ENCODE peak calls at places on chromosomes 6 and 20, in seven cellular contexts. N is HCT116, T is HepG2, E is K562, P is H1, M is GM12878, D is SK-N-SH. Q is an unnamed sample.

GRCh38 chr6:17505767-17506280 is 94.3 kb upstream of the FAM8A1 start:
- DNase-seq in P (peak; percentile 3), E (no peak), T (no peak), M (no peak), N (no peak), D (no peak), Q (no peak)

GRCh38 chr6:70706491-70707123 is 38.9 kb downstream of the SMAP1 start:
- DNase-seq in E (peak; percentile 10), M (no peak), P (no peak), T (peak; percentile 20), D (peak; percentile 12), N (peak; percentile 26), Q (no peak)

GRCh38 chr20:58077282-58077681 is 151.2 kb downstream of the ANKRD60 start:
- DNase-seq in P (peak; percentile 17), N (no peak), D (no peak), M (no peak), T (no peak), E (peak; percentile 12), Q (no peak)

GRCh38 chr6:28203201-28203600 is 21.9 kb upstream of the ZSCAN9 start:
- DNase-seq in E (no peak), N (no peak), T (no peak), M (no peak), D (no peak), P (peak; percentile 63), Q (no peak)

GRCh38 chr6:88815491-88815890 is 147.9 kb downstream of the RNGTT start:
- DNase-seq in M (no peak), T (no peak), P (no peak), D (no peak), N (no peak), E (no peak), Q (no peak)

GRCh38 chr6:14375940-14376339 is 258.4 kb downstream of the CD83 start:
- DNase-seq in N (no peak), M (no peak), P (no peak), T (no peak), E (no peak), D (no peak), Q (no peak)

GRCh38 chr6:156864557-156864956 is 87.4 kb downstream of the ARID1B start:
- DNase-seq in N (no peak), D (no peak), P (no peak), M (no peak), E (no peak), T (no peak), Q (no peak)

GRCh38 chr20:1478566-1478965 is 11.9 kb upstream of the NSFL1C start:
- DNase-seq in T (no peak), E (no peak), N (peak; percentile 42), P (no peak), D (no peak), M (no peak), Q (no peak)

GRCh38 chr6:44127186-44128019 is at the start of the genes MRPL14 and TMEM63B:
- DNase-seq in N (peak; percentile 65), E (peak; percentile 99), M (peak; percentile 52), T (peak; percentile 76), P (peak; percentile 88), D (peak; percentile 100), Q (peak; percentile 92)

GRCh38 chr6:148986608-148987007 is 239.8 kb downstream of the UST start:
- DNase-seq in M (no peak), T (no peak), E (no peak), N (no peak), P (no peak), D (no peak), Q (no peak)

GRCh38 chr6:144725731-144726522 is 440.8 kb downstream of the UTRN start:
- DNase-seq in M (no peak), P (no peak), T (no peak), D (peak; percentile 3), E (no peak), N (no peak), Q (peak; percentile 28)

GRCh38 chr6:33192105-33192646 is at the start of gene COL11A2:
- DNase-seq in D (peak; percentile 73), P (peak; percentile 74), M (no peak), N (no peak), E (peak; percentile 71), T (no peak), Q (no peak)

GRCh38 chr20:15047561-15047960 is 710.1 kb upstream of the FLRT3 start:
- DNase-seq in D (no peak), P (no peak), M (no peak), T (no peak), E (no peak), N (no peak), Q (no peak)

GRCh38 chr6:71979911-71980310 is 93.6 kb downstream of the RIMS1 start:
- DNase-seq in D (no peak), T (no peak), E (no peak), M (no peak), N (no peak), P (no peak), Q (no peak)

GRCh38 chr6:110412258-110412839 is 3.0 kb downstream of the DDO start:
- DNase-seq in E (no peak), M (no peak), P (no peak), T (no peak), D (no peak), N (no peak), Q (no peak)

GRCh38 chr20:38226553-38226952 is 34.0 kb downstream of the KIAA1755 start:
- DNase-seq in N (no peak), P (no peak), D (no peak), T (no peak), E (no peak), M (no peak), Q (peak; percentile 77)

DNA sequence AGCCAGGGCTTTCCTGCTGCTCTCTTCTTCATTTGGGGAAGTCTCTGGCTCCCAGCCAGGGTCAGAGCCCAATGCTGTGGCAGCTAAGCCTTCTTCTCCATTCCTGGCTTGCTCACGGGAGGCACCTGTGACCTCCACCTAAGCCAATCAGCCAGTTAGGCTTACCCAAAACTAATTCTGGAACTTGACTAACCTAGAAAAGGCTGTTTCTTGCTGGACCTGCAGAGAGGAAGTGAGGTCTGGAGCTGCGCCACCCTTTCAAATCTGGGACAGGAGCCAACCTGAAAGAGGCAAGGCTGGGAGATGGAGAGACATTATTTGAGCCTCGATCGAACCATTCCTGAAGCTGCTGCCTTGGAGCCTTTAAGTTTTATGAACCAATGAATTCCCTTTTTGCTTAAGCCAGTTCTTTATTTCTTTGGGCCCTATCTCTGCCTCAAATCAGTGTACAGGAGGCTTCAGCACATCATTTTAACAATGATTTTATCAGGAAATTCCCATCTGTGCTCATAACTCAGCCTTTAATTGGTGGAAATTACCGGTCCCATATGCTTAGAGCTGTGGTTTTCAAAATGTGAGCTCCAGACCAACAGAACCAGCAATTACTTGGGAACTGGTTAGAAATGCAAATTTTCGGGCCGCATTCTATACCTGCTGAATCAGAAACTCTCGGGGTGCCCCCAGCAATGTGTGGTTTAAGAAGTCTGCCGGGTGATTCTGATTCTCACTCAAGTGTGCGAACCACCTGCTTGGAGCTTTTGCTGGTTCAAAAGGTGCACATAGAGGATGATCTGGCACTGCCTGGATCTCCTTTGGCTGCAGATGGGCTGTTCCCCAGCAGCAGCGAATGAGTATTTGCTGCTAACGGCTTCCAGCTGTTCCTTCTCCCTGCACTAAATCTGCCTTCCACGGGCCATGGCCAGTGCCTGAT is 97.4 kb upstream of the RNF24 start:
- DNase-seq in E (no peak), T (no peak), P (peak; percentile 39), M (peak; percentile 70), D (peak; percentile 42), N (no peak), Q (no peak)
- TF ChIP-seq JUND in E (no peak), T (no peak), P (no peak), M (no peak), D (no peak), N (no peak), Q (no peak)

DNA sequence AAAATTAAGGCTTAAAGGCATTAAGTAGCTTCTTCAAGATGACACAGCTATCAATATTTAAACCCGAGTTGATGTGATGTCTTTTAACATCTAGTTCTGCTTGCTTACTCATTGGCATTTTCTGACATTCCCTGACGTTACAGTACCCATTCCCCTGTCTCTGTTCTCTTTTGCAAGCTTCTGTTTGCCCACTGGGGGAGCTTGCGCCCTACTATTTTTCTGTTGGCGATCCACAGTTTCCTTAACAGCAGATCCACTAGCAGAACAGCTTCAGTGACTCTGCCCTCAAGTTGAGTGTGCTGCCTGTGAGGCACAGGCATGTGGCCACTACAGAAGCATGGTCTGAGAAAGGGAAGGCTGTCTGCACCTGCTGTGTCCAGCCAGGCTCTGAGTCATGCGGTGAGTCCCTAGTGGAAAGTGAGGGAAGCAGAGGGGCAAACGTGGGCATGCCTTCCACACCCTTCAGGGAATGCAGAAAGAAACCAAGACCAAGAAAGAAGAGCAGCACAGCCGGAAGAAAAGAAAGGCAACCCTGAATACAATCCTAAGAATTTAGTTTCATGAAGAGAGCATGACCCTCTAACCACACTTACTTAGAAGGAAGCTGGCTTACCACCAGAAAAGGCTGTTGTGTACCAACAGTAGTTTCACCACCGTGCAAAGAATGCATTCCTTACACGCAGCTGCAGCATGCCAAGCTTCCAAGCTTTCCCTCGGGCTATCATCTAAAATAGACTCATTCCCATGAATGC is 97.7 kb upstream of the VGLL2 start:
- DNase-seq in M (no peak), E (no peak), T (no peak), P (no peak), D (no peak), N (peak; percentile 6), Q (no peak)
- TF ChIP-seq JUND in M (no peak), E (no peak), T (no peak), P (no peak), D (no peak), N (no peak), Q (no peak)

DNA sequence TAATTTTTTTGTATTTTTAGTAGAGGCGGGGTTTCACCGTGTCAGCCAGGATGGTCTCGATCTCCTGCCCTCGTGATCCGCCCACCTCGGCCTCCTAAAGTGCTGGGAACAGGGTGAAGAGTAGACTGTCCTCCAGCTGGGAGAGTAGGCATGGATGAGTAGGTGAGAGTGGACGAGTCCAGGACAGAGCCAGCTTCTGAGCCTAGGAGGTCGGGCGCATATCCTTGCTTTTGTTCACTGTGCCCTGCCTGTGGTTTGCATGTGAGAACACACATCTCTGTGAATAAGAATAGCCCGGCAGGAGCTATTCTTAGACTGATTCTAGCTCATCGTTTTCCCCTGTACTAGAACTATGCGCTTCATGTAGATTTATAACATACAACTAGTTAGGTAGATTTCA is 78.3 kb downstream of the RPP40 start:
- DNase-seq in T (no peak), N (no peak), P (no peak), E (no peak), M (no peak), D (no peak), Q (no peak)
- TF ChIP-seq JUND in T (no peak), N (no peak), P (no peak), E (no peak), M (no peak), D (no peak), Q (no peak)

GRCh38 chr6:2842139-2842552 is 483 bp upstream of the SERPINB1 start:
- DNase-seq in N (no peak), M (no peak), T (no peak), P (no peak), E (no peak), D (no peak), Q (no peak)

GRCh38 chr6:2841264-2842138 is at the start of gene SERPINB1:
- DNase-seq in N (peak; percentile 81), M (no peak), D (peak; percentile 82), T (peak; percentile 97), P (peak; percentile 83), E (peak; percentile 94), Q (peak; percentile 69)

GRCh38 chr6:2840794-2841061 is 935 bp downstream of the SERPINB1 start:
- DNase-seq in M (no peak), E (no peak), D (no peak), P (no peak), T (no peak), N (no peak), Q (no peak)

GRCh38 chr6:2845880-2846208 is 4.2 kb upstream of the SERPINB1 start:
- DNase-seq in M (no peak), P (no peak), D (no peak), N (no peak), T (no peak), E (no peak), Q (no peak)

GRCh38 chr6:2843138-2843740 is 1.6 kb upstream of the SERPINB1 start:
- DNase-seq in M (no peak), D (no peak), E (no peak), P (no peak), T (no peak), N (no peak), Q (no peak)
- TF ChIP-seq JUND in M (no peak), D (no peak), E (no peak), P (no peak), T (no peak), N (no peak), Q (no peak)